ENCODE peak calls at places on chromosome 15, in five cellular contexts. A, N, Z, U and P are unnamed samples.

GRCh38 chr15:69685524-69686452 is 233.2 kb downstream of the RPLP1 start:
- DNase-seq in N (peak; percentile 25), U (no peak), Z (no peak), A (no peak), P (no peak)

GRCh38 chr15:85116925-85117646 is 135.4 kb downstream of the PDE8A start:
- DNase-seq in N (no peak), Z (no peak), U (no peak), A (no peak), P (no peak)

GRCh38 chr15:85592148-85592547 is 202.6 kb downstream of the KLHL25 start:
- DNase-seq in A (no peak), Z (no peak), U (peak; percentile 79), N (no peak), P (no peak)

GRCh38 chr15:92906563-92907081 is 6.5 kb downstream of the CHD2 start:
- DNase-seq in U (peak; percentile 78), N (no peak), Z (no peak), A (no peak), P (no peak)

GRCh38 chr15:25799906-25800700 is 63.0 kb downstream of the ATP10A start:
- DNase-seq in N (no peak), U (no peak), Z (no peak), A (no peak), P (peak; percentile 52)

GRCh38 chr15:75350601-75351331 is 3.9 kb downstream of the NEIL1 start:
- DNase-seq in U (no peak), N (no peak), Z (no peak), A (no peak), P (no peak)

GRCh38 chr15:69812881-69813280 is 284.8 kb downstream of the TLE3 start:
- DNase-seq in N (peak; percentile 14), Z (no peak), A (no peak), U (no peak), P (no peak)

GRCh38 chr15:67945131-67945530 is 105.3 kb upstream of the RNU6-1 start:
- DNase-seq in A (no peak), U (no peak), N (no peak), Z (no peak), P (no peak)

GRCh38 chr15:37773111-37773860 is 161.2 kb upstream of the TMCO5A start:
- DNase-seq in A (no peak), Z (no peak), N (no peak), U (no peak), P (no peak)

GRCh38 chr15:52262364-52262763 is 33.2 kb downstream of the MYO5C start:
- DNase-seq in N (no peak), Z (no peak), A (no peak), U (no peak), P (no peak)

GRCh38 chr15:38721549-38721948 is 156.9 kb upstream of the RASGRP1 start:
- DNase-seq in Z (no peak), A (no peak), N (no peak), U (no peak), P (no peak)

GRCh38 chr15:62835351-62835750 is 207.2 kb upstream of the TPM1 start:
- DNase-seq in N (no peak), U (no peak), A (no peak), Z (no peak), P (no peak)

GRCh38 chr15:80921736-80922135 is 67.9 kb downstream of the MESD start:
- DNase-seq in Z (no peak), U (no peak), N (no peak), A (no peak), P (no peak)

GRCh38 chr15:60682115-60682514 is 203.2 kb upstream of the ICE2 start:
- DNase-seq in N (no peak), A (no peak), Z (no peak), U (no peak), P (no peak)
- H3K27ac ChIP-seq in N (no peak overlapping the region), A (no peak overlapping the region), Z (no peak overlapping the region), U (no peak overlapping the region), P (peak overlapping the region; percentile 23)

GRCh38 chr15:71591057-71591456 is 219.3 kb upstream of the NR2E3 start:
- DNase-seq in U (no peak), A (no peak), N (no peak), Z (no peak), P (no peak)
- TF ChIP-seq CTCF in U (no peak), A (no peak), N (no peak), Z (no peak), P (peak; percentile 23)

DNA sequence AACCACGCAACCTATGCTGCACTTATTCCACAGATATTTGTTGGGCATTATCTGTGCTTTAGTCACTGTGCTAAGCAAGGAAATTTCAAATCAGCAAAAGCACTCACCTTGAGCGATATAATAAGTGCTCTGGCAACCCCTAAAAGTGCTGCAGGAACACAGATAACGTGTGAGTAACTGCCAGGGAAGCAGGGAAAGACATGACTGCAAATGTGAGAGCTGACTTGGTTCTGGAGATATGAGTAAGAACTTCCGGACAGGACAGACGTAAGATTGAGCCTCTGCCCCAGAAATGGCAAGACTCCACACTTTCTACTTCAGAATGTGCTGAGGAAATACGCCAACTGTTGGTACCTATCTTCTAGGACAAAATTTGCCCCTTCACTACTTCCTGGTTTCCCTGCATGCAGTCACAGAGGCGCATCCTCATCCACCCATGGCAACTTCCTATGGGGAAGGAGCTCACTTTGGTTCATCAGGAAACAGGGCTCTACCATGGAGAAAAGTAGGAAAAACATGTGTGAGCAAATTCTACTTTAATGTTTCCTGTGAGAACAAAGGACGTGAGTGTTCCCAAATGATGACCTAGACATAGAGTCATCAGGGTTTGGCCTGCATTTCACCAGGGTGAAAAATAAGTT is 41.7 kb downstream of the AQP9 start:
- DNase-seq in A (no peak), N (no peak), U (no peak), Z (no peak), P (no peak)
- H3K27ac ChIP-seq in A (no peak overlapping the region), N (no peak overlapping the region), U (no peak overlapping the region), Z (no peak overlapping the region), P (no peak overlapping the region)

GRCh38 chr15:43209059-43209824 is 11.6 kb downstream of the EPB42 start:
- DNase-seq in U (peak; percentile 42), A (no peak), N (no peak), Z (no peak), P (no peak)
- TF ChIP-seq CTCF in U (peak; percentile 15), A (no peak), N (no peak), Z (no peak), P (no peak)